ENCODE peak calls at places on chromosomes 11 and 22, in ten cellular contexts. One of them, this sample, is unnamed.

GRCh38 chr11:75516886-75517285 is 8.9 kb downstream of the GDPD5 start:
- DNase-seq in AG08395: no peak
- DNase-seq in Right ventricle myocardium superior: no peak
- DNase-seq in NCI-H1930: no peak
- DNase-seq in NCI-H1092 treated with DMSO at 0.1 percent for 48 hours: no peak
- DNase-seq in activated naive CD8-positive, alpha-beta T cell treated with anti-CD3 and anti-CD28 coated beads, Interleukin-2, amount 50 U/mL, for 24 hours: no peak
- DNase-seq in C1 segment of cervical spinal cord: no peak
- DNase-seq in stimulated activated CD8-positive, alpha-beta memory T cell treated with anti-CD3 and anti-CD28 coated beads, Interleukin-12 subunit alpha, Interleukin-12 subunit beta, amount 100 ng/mL, for 1 hour: no peak
- DNase-seq in NCI-H2081: no peak
- DNase-seq in activated CD4-positive, alpha-beta memory T cell treated with anti-CD3 and anti-CD28 coated beads, Interleukin-2, amount 10 ng/mL, durations not matched to agents 7 days and 5 days: no peak
- DNase-seq in this sample: no peak

GRCh38 chr11:92480519-92480918 is 255.9 kb downstream of the FAT3 start:
- DNase-seq in activated naive CD8-positive, alpha-beta T cell treated with anti-CD3 and anti-CD28 coated beads, Interleukin-2, amount 50 U/mL, for 24 hours: no peak
- DNase-seq in stimulated activated CD8-positive, alpha-beta memory T cell treated with anti-CD3 and anti-CD28 coated beads, Interleukin-12 subunit alpha, Interleukin-12 subunit beta, amount 100 ng/mL, for 1 hour: no peak
- DNase-seq in activated CD4-positive, alpha-beta memory T cell treated with anti-CD3 and anti-CD28 coated beads, Interleukin-2, amount 10 ng/mL, durations not matched to agents 7 days and 5 days: no peak
- DNase-seq in NCI-H2081: no peak
- DNase-seq in NCI-H1930: no peak
- DNase-seq in AG08395: peak; percentile 11
- DNase-seq in NCI-H1092 treated with DMSO at 0.1 percent for 48 hours: no peak
- DNase-seq in C1 segment of cervical spinal cord: no peak
- DNase-seq in Right ventricle myocardium superior: no peak
- DNase-seq in this sample: no peak

GRCh38 chr11:109641549-109641948 is 219.6 kb downstream of the C11orf87 start:
- DNase-seq in Right ventricle myocardium superior: no peak
- DNase-seq in NCI-H2081: no peak
- DNase-seq in C1 segment of cervical spinal cord: no peak
- DNase-seq in AG08395: peak; percentile 44
- DNase-seq in activated naive CD8-positive, alpha-beta T cell treated with anti-CD3 and anti-CD28 coated beads, Interleukin-2, amount 50 U/mL, for 24 hours: no peak
- DNase-seq in NCI-H1092 treated with DMSO at 0.1 percent for 48 hours: no peak
- DNase-seq in NCI-H1930: no peak
- DNase-seq in stimulated activated CD8-positive, alpha-beta memory T cell treated with anti-CD3 and anti-CD28 coated beads, Interleukin-12 subunit alpha, Interleukin-12 subunit beta, amount 100 ng/mL, for 1 hour: no peak
- DNase-seq in activated CD4-positive, alpha-beta memory T cell treated with anti-CD3 and anti-CD28 coated beads, Interleukin-2, amount 10 ng/mL, durations not matched to agents 7 days and 5 days: no peak
- DNase-seq in this sample: no peak

GRCh38 chr11:83573097-83573496 is 286.9 kb upstream of the CCDC90B start:
- DNase-seq in NCI-H2081: no peak
- DNase-seq in activated CD4-positive, alpha-beta memory T cell treated with anti-CD3 and anti-CD28 coated beads, Interleukin-2, amount 10 ng/mL, durations not matched to agents 7 days and 5 days: no peak
- DNase-seq in AG08395: peak; percentile 44
- DNase-seq in NCI-H1092 treated with DMSO at 0.1 percent for 48 hours: no peak
- DNase-seq in Right ventricle myocardium superior: no peak
- DNase-seq in activated naive CD8-positive, alpha-beta T cell treated with anti-CD3 and anti-CD28 coated beads, Interleukin-2, amount 50 U/mL, for 24 hours: no peak
- DNase-seq in stimulated activated CD8-positive, alpha-beta memory T cell treated with anti-CD3 and anti-CD28 coated beads, Interleukin-12 subunit alpha, Interleukin-12 subunit beta, amount 100 ng/mL, for 1 hour: no peak
- DNase-seq in C1 segment of cervical spinal cord: no peak
- DNase-seq in NCI-H1930: no peak
- DNase-seq in this sample: no peak

GRCh38 chr11:32902089-32902665 is 9.6 kb downstream of the QSER1 start:
- DNase-seq in AG08395: no peak
- DNase-seq in activated CD4-positive, alpha-beta memory T cell treated with anti-CD3 and anti-CD28 coated beads, Interleukin-2, amount 10 ng/mL, durations not matched to agents 7 days and 5 days: no peak
- DNase-seq in stimulated activated CD8-positive, alpha-beta memory T cell treated with anti-CD3 and anti-CD28 coated beads, Interleukin-12 subunit alpha, Interleukin-12 subunit beta, amount 100 ng/mL, for 1 hour: no peak
- DNase-seq in Right ventricle myocardium superior: no peak
- DNase-seq in NCI-H1092 treated with DMSO at 0.1 percent for 48 hours: no peak
- DNase-seq in activated naive CD8-positive, alpha-beta T cell treated with anti-CD3 and anti-CD28 coated beads, Interleukin-2, amount 50 U/mL, for 24 hours: no peak
- DNase-seq in NCI-H1930: no peak
- DNase-seq in NCI-H2081: no peak
- DNase-seq in C1 segment of cervical spinal cord: no peak
- DNase-seq in this sample: no peak

GRCh38 chr22:35437038-35437437 is 37.1 kb downstream of the MCM5 start:
- DNase-seq in NCI-H1930: no peak
- DNase-seq in Right ventricle myocardium superior: no peak
- DNase-seq in activated naive CD8-positive, alpha-beta T cell treated with anti-CD3 and anti-CD28 coated beads, Interleukin-2, amount 50 U/mL, for 24 hours: no peak
- DNase-seq in NCI-H1092 treated with DMSO at 0.1 percent for 48 hours: no peak
- DNase-seq in NCI-H2081: no peak
- DNase-seq in AG08395: no peak
- DNase-seq in stimulated activated CD8-positive, alpha-beta memory T cell treated with anti-CD3 and anti-CD28 coated beads, Interleukin-12 subunit alpha, Interleukin-12 subunit beta, amount 100 ng/mL, for 1 hour: no peak
- DNase-seq in activated CD4-positive, alpha-beta memory T cell treated with anti-CD3 and anti-CD28 coated beads, Interleukin-2, amount 10 ng/mL, durations not matched to agents 7 days and 5 days: no peak
- DNase-seq in C1 segment of cervical spinal cord: no peak
- DNase-seq in this sample: peak; percentile 23

GRCh38 chr11:57711414-57712255 is at the start of gene MED19:
- DNase-seq in NCI-H1092 treated with DMSO at 0.1 percent for 48 hours: peak; percentile 89
- DNase-seq in NCI-H1930: peak; percentile 95
- DNase-seq in activated naive CD8-positive, alpha-beta T cell treated with anti-CD3 and anti-CD28 coated beads, Interleukin-2, amount 50 U/mL, for 24 hours: peak; percentile 73
- DNase-seq in Right ventricle myocardium superior: peak; percentile 84
- DNase-seq in stimulated activated CD8-positive, alpha-beta memory T cell treated with anti-CD3 and anti-CD28 coated beads, Interleukin-12 subunit alpha, Interleukin-12 subunit beta, amount 100 ng/mL, for 1 hour: peak; percentile 49
- DNase-seq in NCI-H2081: peak; percentile 92
- DNase-seq in AG08395: peak; percentile 65
- DNase-seq in C1 segment of cervical spinal cord: no peak
- DNase-seq in activated CD4-positive, alpha-beta memory T cell treated with anti-CD3 and anti-CD28 coated beads, Interleukin-2, amount 10 ng/mL, durations not matched to agents 7 days and 5 days: peak; percentile 81
- DNase-seq in this sample: peak; percentile 76

GRCh38 chr11:37952035-37952434 is 1354.0 kb upstream of the RAG2 start:
- DNase-seq in NCI-H1930: no peak
- DNase-seq in NCI-H1092 treated with DMSO at 0.1 percent for 48 hours: no peak
- DNase-seq in activated CD4-positive, alpha-beta memory T cell treated with anti-CD3 and anti-CD28 coated beads, Interleukin-2, amount 10 ng/mL, durations not matched to agents 7 days and 5 days: no peak
- DNase-seq in Right ventricle myocardium superior: no peak
- DNase-seq in C1 segment of cervical spinal cord: no peak
- DNase-seq in stimulated activated CD8-positive, alpha-beta memory T cell treated with anti-CD3 and anti-CD28 coated beads, Interleukin-12 subunit alpha, Interleukin-12 subunit beta, amount 100 ng/mL, for 1 hour: no peak
- DNase-seq in NCI-H2081: no peak
- DNase-seq in activated naive CD8-positive, alpha-beta T cell treated with anti-CD3 and anti-CD28 coated beads, Interleukin-2, amount 50 U/mL, for 24 hours: no peak
- DNase-seq in AG08395: no peak
- DNase-seq in this sample: no peak

GRCh38 chr11:65452806-65453490 is 30.4 kb downstream of the NEAT1 start:
- DNase-seq in activated CD4-positive, alpha-beta memory T cell treated with anti-CD3 and anti-CD28 coated beads, Interleukin-2, amount 10 ng/mL, durations not matched to agents 7 days and 5 days: no peak
- DNase-seq in C1 segment of cervical spinal cord: no peak
- DNase-seq in activated naive CD8-positive, alpha-beta T cell treated with anti-CD3 and anti-CD28 coated beads, Interleukin-2, amount 50 U/mL, for 24 hours: no peak
- DNase-seq in NCI-H1092 treated with DMSO at 0.1 percent for 48 hours: no peak
- DNase-seq in stimulated activated CD8-positive, alpha-beta memory T cell treated with anti-CD3 and anti-CD28 coated beads, Interleukin-12 subunit alpha, Interleukin-12 subunit beta, amount 100 ng/mL, for 1 hour: no peak
- DNase-seq in Right ventricle myocardium superior: no peak
- DNase-seq in NCI-H2081: no peak
- DNase-seq in NCI-H1930: no peak
- DNase-seq in AG08395: peak; percentile 67
- DNase-seq in this sample: no peak

GRCh38 chr11:75170463-75171201 is 19.7 kb downstream of the SLCO2B1 start:
- DNase-seq in C1 segment of cervical spinal cord: no peak
- DNase-seq in AG08395: no peak
- DNase-seq in NCI-H2081: no peak
- DNase-seq in activated CD4-positive, alpha-beta memory T cell treated with anti-CD3 and anti-CD28 coated beads, Interleukin-2, amount 10 ng/mL, durations not matched to agents 7 days and 5 days: no peak
- DNase-seq in stimulated activated CD8-positive, alpha-beta memory T cell treated with anti-CD3 and anti-CD28 coated beads, Interleukin-12 subunit alpha, Interleukin-12 subunit beta, amount 100 ng/mL, for 1 hour: no peak
- DNase-seq in NCI-H1930: no peak
- DNase-seq in Right ventricle myocardium superior: no peak
- DNase-seq in activated naive CD8-positive, alpha-beta T cell treated with anti-CD3 and anti-CD28 coated beads, Interleukin-2, amount 50 U/mL, for 24 hours: no peak
- DNase-seq in NCI-H1092 treated with DMSO at 0.1 percent for 48 hours: no peak
- DNase-seq in this sample: no peak

GRCh38 chr22:23223566-23224317 is 43.4 kb downstream of the BCR start:
- DNase-seq in NCI-H2081: no peak
- DNase-seq in NCI-H1092 treated with DMSO at 0.1 percent for 48 hours: no peak
- DNase-seq in Right ventricle myocardium superior: no peak
- DNase-seq in NCI-H1930: no peak
- DNase-seq in activated CD4-positive, alpha-beta memory T cell treated with anti-CD3 and anti-CD28 coated beads, Interleukin-2, amount 10 ng/mL, durations not matched to agents 7 days and 5 days: no peak
- DNase-seq in C1 segment of cervical spinal cord: no peak
- DNase-seq in AG08395: no peak
- DNase-seq in stimulated activated CD8-positive, alpha-beta memory T cell treated with anti-CD3 and anti-CD28 coated beads, Interleukin-12 subunit alpha, Interleukin-12 subunit beta, amount 100 ng/mL, for 1 hour: no peak
- DNase-seq in activated naive CD8-positive, alpha-beta T cell treated with anti-CD3 and anti-CD28 coated beads, Interleukin-2, amount 50 U/mL, for 24 hours: no peak
- DNase-seq in this sample: no peak

GRCh38 chr22:28442264-28442950 is 237.2 kb downstream of the TTC28 start:
- DNase-seq in C1 segment of cervical spinal cord: peak; percentile 87
- DNase-seq in NCI-H2081: peak; percentile 37
- DNase-seq in NCI-H1930: no peak
- DNase-seq in activated CD4-positive, alpha-beta memory T cell treated with anti-CD3 and anti-CD28 coated beads, Interleukin-2, amount 10 ng/mL, durations not matched to agents 7 days and 5 days: peak; percentile 77
- DNase-seq in stimulated activated CD8-positive, alpha-beta memory T cell treated with anti-CD3 and anti-CD28 coated beads, Interleukin-12 subunit alpha, Interleukin-12 subunit beta, amount 100 ng/mL, for 1 hour: peak; percentile 33
- DNase-seq in NCI-H1092 treated with DMSO at 0.1 percent for 48 hours: no peak
- DNase-seq in AG08395: peak; percentile 89
- DNase-seq in activated naive CD8-positive, alpha-beta T cell treated with anti-CD3 and anti-CD28 coated beads, Interleukin-2, amount 50 U/mL, for 24 hours: peak; percentile 72
- DNase-seq in Right ventricle myocardium superior: peak; percentile 88
- DNase-seq in this sample: peak; percentile 77

GRCh38 chr11:1414650-1415049 is 24.9 kb downstream of the BRSK2 start:
- DNase-seq in NCI-H2081: no peak
- DNase-seq in C1 segment of cervical spinal cord: no peak
- DNase-seq in Right ventricle myocardium superior: no peak
- DNase-seq in activated CD4-positive, alpha-beta memory T cell treated with anti-CD3 and anti-CD28 coated beads, Interleukin-2, amount 10 ng/mL, durations not matched to agents 7 days and 5 days: no peak
- DNase-seq in activated naive CD8-positive, alpha-beta T cell treated with anti-CD3 and anti-CD28 coated beads, Interleukin-2, amount 50 U/mL, for 24 hours: no peak
- DNase-seq in NCI-H1930: no peak
- DNase-seq in NCI-H1092 treated with DMSO at 0.1 percent for 48 hours: no peak
- DNase-seq in AG08395: no peak
- DNase-seq in stimulated activated CD8-positive, alpha-beta memory T cell treated with anti-CD3 and anti-CD28 coated beads, Interleukin-12 subunit alpha, Interleukin-12 subunit beta, amount 100 ng/mL, for 1 hour: no peak
- DNase-seq in this sample: no peak

GRCh38 chr11:72954860-72955259 is 140.6 kb downstream of the ATG16L2 start:
- DNase-seq in Right ventricle myocardium superior: no peak
- DNase-seq in activated naive CD8-positive, alpha-beta T cell treated with anti-CD3 and anti-CD28 coated beads, Interleukin-2, amount 50 U/mL, for 24 hours: no peak
- DNase-seq in AG08395: no peak
- DNase-seq in C1 segment of cervical spinal cord: no peak
- DNase-seq in NCI-H2081: no peak
- DNase-seq in activated CD4-positive, alpha-beta memory T cell treated with anti-CD3 and anti-CD28 coated beads, Interleukin-2, amount 10 ng/mL, durations not matched to agents 7 days and 5 days: no peak
- DNase-seq in stimulated activated CD8-positive, alpha-beta memory T cell treated with anti-CD3 and anti-CD28 coated beads, Interleukin-12 subunit alpha, Interleukin-12 subunit beta, amount 100 ng/mL, for 1 hour: no peak
- DNase-seq in NCI-H1092 treated with DMSO at 0.1 percent for 48 hours: no peak
- DNase-seq in NCI-H1930: no peak
- DNase-seq in this sample: no peak

GRCh38 chr11:2415601-2416380 is 15.2 kb downstream of the TSSC4 start:
- DNase-seq in activated naive CD8-positive, alpha-beta T cell treated with anti-CD3 and anti-CD28 coated beads, Interleukin-2, amount 50 U/mL, for 24 hours: no peak
- DNase-seq in C1 segment of cervical spinal cord: no peak
- DNase-seq in NCI-H2081: no peak
- DNase-seq in AG08395: no peak
- DNase-seq in activated CD4-positive, alpha-beta memory T cell treated with anti-CD3 and anti-CD28 coated beads, Interleukin-2, amount 10 ng/mL, durations not matched to agents 7 days and 5 days: no peak
- DNase-seq in Right ventricle myocardium superior: no peak
- DNase-seq in NCI-H1092 treated with DMSO at 0.1 percent for 48 hours: no peak
- DNase-seq in stimulated activated CD8-positive, alpha-beta memory T cell treated with anti-CD3 and anti-CD28 coated beads, Interleukin-12 subunit alpha, Interleukin-12 subunit beta, amount 100 ng/mL, for 1 hour: no peak
- DNase-seq in NCI-H1930: no peak
- DNase-seq in this sample: no peak

GRCh38 chr11:71385091-71385490 is 63.1 kb downstream of the DHCR7 start:
- DNase-seq in activated CD4-positive, alpha-beta memory T cell treated with anti-CD3 and anti-CD28 coated beads, Interleukin-2, amount 10 ng/mL, durations not matched to agents 7 days and 5 days: no peak
- DNase-seq in NCI-H1930: no peak
- DNase-seq in activated naive CD8-positive, alpha-beta T cell treated with anti-CD3 and anti-CD28 coated beads, Interleukin-2, amount 50 U/mL, for 24 hours: no peak
- DNase-seq in stimulated activated CD8-positive, alpha-beta memory T cell treated with anti-CD3 and anti-CD28 coated beads, Interleukin-12 subunit alpha, Interleukin-12 subunit beta, amount 100 ng/mL, for 1 hour: no peak
- DNase-seq in Right ventricle myocardium superior: no peak
- DNase-seq in NCI-H2081: no peak
- DNase-seq in C1 segment of cervical spinal cord: no peak
- DNase-seq in NCI-H1092 treated with DMSO at 0.1 percent for 48 hours: no peak
- DNase-seq in AG08395: no peak
- DNase-seq in this sample: no peak

GRCh38 chr11:27228232-27228631 is 134.8 kb downstream of the CCDC34 start:
- DNase-seq in activated CD4-positive, alpha-beta memory T cell treated with anti-CD3 and anti-CD28 coated beads, Interleukin-2, amount 10 ng/mL, durations not matched to agents 7 days and 5 days: no peak
- DNase-seq in stimulated activated CD8-positive, alpha-beta memory T cell treated with anti-CD3 and anti-CD28 coated beads, Interleukin-12 subunit alpha, Interleukin-12 subunit beta, amount 100 ng/mL, for 1 hour: no peak
- DNase-seq in Right ventricle myocardium superior: no peak
- DNase-seq in NCI-H1930: no peak
- DNase-seq in NCI-H1092 treated with DMSO at 0.1 percent for 48 hours: peak; percentile 75
- DNase-seq in NCI-H2081: peak; percentile 63
- DNase-seq in C1 segment of cervical spinal cord: no peak
- DNase-seq in AG08395: no peak
- DNase-seq in activated naive CD8-positive, alpha-beta T cell treated with anti-CD3 and anti-CD28 coated beads, Interleukin-2, amount 50 U/mL, for 24 hours: no peak
- DNase-seq in this sample: no peak

GRCh38 chr11:66136752-66137123 is 66.7 kb downstream of the PACS1 start:
- DNase-seq in NCI-H1930: no peak
- DNase-seq in stimulated activated CD8-positive, alpha-beta memory T cell treated with anti-CD3 and anti-CD28 coated beads, Interleukin-12 subunit alpha, Interleukin-12 subunit beta, amount 100 ng/mL, for 1 hour: no peak
- DNase-seq in NCI-H2081: no peak
- DNase-seq in NCI-H1092 treated with DMSO at 0.1 percent for 48 hours: no peak
- DNase-seq in activated CD4-positive, alpha-beta memory T cell treated with anti-CD3 and anti-CD28 coated beads, Interleukin-2, amount 10 ng/mL, durations not matched to agents 7 days and 5 days: no peak
- DNase-seq in C1 segment of cervical spinal cord: no peak
- DNase-seq in AG08395: no peak
- DNase-seq in activated naive CD8-positive, alpha-beta T cell treated with anti-CD3 and anti-CD28 coated beads, Interleukin-2, amount 50 U/mL, for 24 hours: no peak
- DNase-seq in Right ventricle myocardium superior: no peak
- DNase-seq in this sample: no peak

GRCh38 chr11:96228472-96228871 is 114.5 kb downstream of the MAML2 start:
- DNase-seq in activated naive CD8-positive, alpha-beta T cell treated with anti-CD3 and anti-CD28 coated beads, Interleukin-2, amount 50 U/mL, for 24 hours: no peak
- DNase-seq in activated CD4-positive, alpha-beta memory T cell treated with anti-CD3 and anti-CD28 coated beads, Interleukin-2, amount 10 ng/mL, durations not matched to agents 7 days and 5 days: no peak
- DNase-seq in AG08395: peak; percentile 53
- DNase-seq in Right ventricle myocardium superior: peak; percentile 79
- DNase-seq in NCI-H1930: no peak
- DNase-seq in stimulated activated CD8-positive, alpha-beta memory T cell treated with anti-CD3 and anti-CD28 coated beads, Interleukin-12 subunit alpha, Interleukin-12 subunit beta, amount 100 ng/mL, for 1 hour: no peak
- DNase-seq in NCI-H1092 treated with DMSO at 0.1 percent for 48 hours: no peak
- DNase-seq in C1 segment of cervical spinal cord: no peak
- DNase-seq in NCI-H2081: no peak
- DNase-seq in this sample: no peak

GRCh38 chr11:68750197-68750987 is 928 bp downstream of the TESMIN start:
- DNase-seq in activated CD4-positive, alpha-beta memory T cell treated with anti-CD3 and anti-CD28 coated beads, Interleukin-2, amount 10 ng/mL, durations not matched to agents 7 days and 5 days: no peak
- DNase-seq in NCI-H1092 treated with DMSO at 0.1 percent for 48 hours: no peak
- DNase-seq in AG08395: no peak
- DNase-seq in NCI-H2081: no peak
- DNase-seq in stimulated activated CD8-positive, alpha-beta memory T cell treated with anti-CD3 and anti-CD28 coated beads, Interleukin-12 subunit alpha, Interleukin-12 subunit beta, amount 100 ng/mL, for 1 hour: no peak
- DNase-seq in activated naive CD8-positive, alpha-beta T cell treated with anti-CD3 and anti-CD28 coated beads, Interleukin-2, amount 50 U/mL, for 24 hours: peak; percentile 7
- DNase-seq in Right ventricle myocardium superior: no peak
- DNase-seq in C1 segment of cervical spinal cord: no peak
- DNase-seq in NCI-H1930: no peak
- DNase-seq in this sample: peak; percentile 11

GRCh38 chr11:908273-908672 is 2.3 kb downstream of the CHID1 start:
- DNase-seq in NCI-H2081: no peak
- DNase-seq in AG08395: no peak
- DNase-seq in Right ventricle myocardium superior: no peak
- DNase-seq in stimulated activated CD8-positive, alpha-beta memory T cell treated with anti-CD3 and anti-CD28 coated beads, Interleukin-12 subunit alpha, Interleukin-12 subunit beta, amount 100 ng/mL, for 1 hour: no peak
- DNase-seq in NCI-H1092 treated with DMSO at 0.1 percent for 48 hours: no peak
- DNase-seq in activated naive CD8-positive, alpha-beta T cell treated with anti-CD3 and anti-CD28 coated beads, Interleukin-2, amount 50 U/mL, for 24 hours: no peak
- DNase-seq in C1 segment of cervical spinal cord: no peak
- DNase-seq in activated CD4-positive, alpha-beta memory T cell treated with anti-CD3 and anti-CD28 coated beads, Interleukin-2, amount 10 ng/mL, durations not matched to agents 7 days and 5 days: no peak
- DNase-seq in NCI-H1930: no peak
- DNase-seq in this sample: no peak

GRCh38 chr11:33574366-33574765 is 126.3 kb downstream of the C11orf91 start:
- DNase-seq in NCI-H1092 treated with DMSO at 0.1 percent for 48 hours: no peak
- DNase-seq in AG08395: peak; percentile 22
- DNase-seq in NCI-H2081: no peak
- DNase-seq in C1 segment of cervical spinal cord: no peak
- DNase-seq in activated naive CD8-positive, alpha-beta T cell treated with anti-CD3 and anti-CD28 coated beads, Interleukin-2, amount 50 U/mL, for 24 hours: no peak
- DNase-seq in Right ventricle myocardium superior: no peak
- DNase-seq in activated CD4-positive, alpha-beta memory T cell treated with anti-CD3 and anti-CD28 coated beads, Interleukin-2, amount 10 ng/mL, durations not matched to agents 7 days and 5 days: no peak
- DNase-seq in NCI-H1930: no peak
- DNase-seq in stimulated activated CD8-positive, alpha-beta memory T cell treated with anti-CD3 and anti-CD28 coated beads, Interleukin-12 subunit alpha, Interleukin-12 subunit beta, amount 100 ng/mL, for 1 hour: no peak
- DNase-seq in this sample: no peak

GRCh38 chr22:31143537-31143936 is 3.2 kb upstream of the PLA2G3 start:
- DNase-seq in AG08395: no peak
- DNase-seq in NCI-H1092 treated with DMSO at 0.1 percent for 48 hours: no peak
- DNase-seq in C1 segment of cervical spinal cord: no peak
- DNase-seq in activated CD4-positive, alpha-beta memory T cell treated with anti-CD3 and anti-CD28 coated beads, Interleukin-2, amount 10 ng/mL, durations not matched to agents 7 days and 5 days: no peak
- DNase-seq in NCI-H2081: no peak
- DNase-seq in Right ventricle myocardium superior: no peak
- DNase-seq in stimulated activated CD8-positive, alpha-beta memory T cell treated with anti-CD3 and anti-CD28 coated beads, Interleukin-12 subunit alpha, Interleukin-12 subunit beta, amount 100 ng/mL, for 1 hour: no peak
- DNase-seq in activated naive CD8-positive, alpha-beta T cell treated with anti-CD3 and anti-CD28 coated beads, Interleukin-2, amount 50 U/mL, for 24 hours: no peak
- DNase-seq in NCI-H1930: no peak
- DNase-seq in this sample: no peak

GRCh38 chr22:44394246-44395115 is 81.7 kb upstream of the SHISAL1 start:
- DNase-seq in stimulated activated CD8-positive, alpha-beta memory T cell treated with anti-CD3 and anti-CD28 coated beads, Interleukin-12 subunit alpha, Interleukin-12 subunit beta, amount 100 ng/mL, for 1 hour: no peak
- DNase-seq in activated CD4-positive, alpha-beta memory T cell treated with anti-CD3 and anti-CD28 coated beads, Interleukin-2, amount 10 ng/mL, durations not matched to agents 7 days and 5 days: no peak
- DNase-seq in Right ventricle myocardium superior: no peak
- DNase-seq in NCI-H2081: no peak
- DNase-seq in AG08395: no peak
- DNase-seq in C1 segment of cervical spinal cord: no peak
- DNase-seq in NCI-H1930: no peak
- DNase-seq in NCI-H1092 treated with DMSO at 0.1 percent for 48 hours: no peak
- DNase-seq in activated naive CD8-positive, alpha-beta T cell treated with anti-CD3 and anti-CD28 coated beads, Interleukin-2, amount 50 U/mL, for 24 hours: no peak
- DNase-seq in this sample: no peak

GRCh38 chr22:36921309-36922096 is 8.1 kb downstream of the CSF2RB start:
- DNase-seq in C1 segment of cervical spinal cord: no peak
- DNase-seq in NCI-H2081: no peak
- DNase-seq in AG08395: no peak
- DNase-seq in stimulated activated CD8-positive, alpha-beta memory T cell treated with anti-CD3 and anti-CD28 coated beads, Interleukin-12 subunit alpha, Interleukin-12 subunit beta, amount 100 ng/mL, for 1 hour: no peak
- DNase-seq in NCI-H1092 treated with DMSO at 0.1 percent for 48 hours: no peak
- DNase-seq in Right ventricle myocardium superior: no peak
- DNase-seq in activated naive CD8-positive, alpha-beta T cell treated with anti-CD3 and anti-CD28 coated beads, Interleukin-2, amount 50 U/mL, for 24 hours: no peak
- DNase-seq in activated CD4-positive, alpha-beta memory T cell treated with anti-CD3 and anti-CD28 coated beads, Interleukin-2, amount 10 ng/mL, durations not matched to agents 7 days and 5 days: no peak
- DNase-seq in NCI-H1930: no peak
- DNase-seq in this sample: no peak